ENCODE peak calls at places on chromosomes 2 and 18, in four cellular contexts. C is A549, V is hepatocyte, Y is MM.1S. P is an unnamed sample.

GRCh38 chr18:12770469-12771219 is 67.8 kb downstream of the PSMG2 start:
- DNase-seq in C (no peak), V (no peak), Y (no peak), P (peak; percentile 42)

GRCh38 chr2:20122864-20123263 is 71.4 kb upstream of the LAPTM4A start:
- DNase-seq in C (no peak), V (no peak), Y (no peak), P (no peak)

GRCh38 chr2:86751778-86752177 is 31.7 kb downstream of the RMND5A start:
- DNase-seq in C (no peak), V (no peak), Y (no peak), P (no peak)

GRCh38 chr2:37905033-37905432 is 20.1 kb upstream of the RMDN2 start:
- DNase-seq in C (no peak), V (no peak), Y (no peak), P (no peak)

GRCh38 chr2:189254268-189254883 is 74.8 kb upstream of the COL5A2 start:
- DNase-seq in C (no peak), V (peak; percentile 39), Y (no peak), P (peak; percentile 76)

GRCh38 chr18:36187826-36188721 is 777 bp downstream of the MOCOS start:
- DNase-seq in C (no peak), V (peak; percentile 41), Y (no peak), P (peak; percentile 57)

GRCh38 chr2:167103028-167103756 is 214.9 kb downstream of the XIRP2 start:
- DNase-seq in C (no peak), V (no peak), Y (no peak), P (no peak)

GRCh38 chr18:48552130-48552529 is 13.3 kb downstream of the CTIF start:
- DNase-seq in C (no peak), V (no peak), Y (no peak), P (no peak)

GRCh38 chr2:149019768-149020167 is 18.7 kb upstream of the LYPD6B start:
- DNase-seq in C (no peak), V (no peak), Y (no peak), P (no peak)

GRCh38 chr18:48825101-48825745 is 125.5 kb downstream of the SMAD7 start:
- DNase-seq in C (no peak), V (no peak), Y (no peak), P (no peak)

GRCh38 chr18:69658137-69658536 is 257.4 kb downstream of the DOK6 start:
- DNase-seq in C (no peak), V (no peak), Y (no peak), P (no peak)

GRCh38 chr2:217456016-217456415 is 546.8 kb downstream of the TNS1 start:
- DNase-seq in C (no peak), V (no peak), Y (no peak), P (no peak)

GRCh38 chr2:42492691-42493467 is 903 bp downstream of the KCNG3 start:
- DNase-seq in C (no peak), V (peak; percentile 48), Y (no peak), P (no peak)

GRCh38 chr2:73268831-73269685 is 15.2 kb downstream of the FBXO41 start:
- DNase-seq in C (peak; percentile 83), V (peak; percentile 82), Y (peak; percentile 69), P (peak; percentile 71)

GRCh38 chr2:232073031-232073430 is 111.5 kb downstream of the DIS3L2 start:
- DNase-seq in C (no peak), V (no peak), Y (no peak), P (no peak)

GRCh38 chr18:51490417-51490816 is 292.9 kb upstream of the MEX3C start:
- DNase-seq in C (no peak), V (no peak), Y (peak; percentile 92), P (no peak)

GRCh38 chr2:217035967-217036366 is 176.1 kb upstream of the TNP1 start:
- DNase-seq in C (no peak), V (no peak), Y (no peak), P (no peak)

GRCh38 chr2:45651415-45652089 is at the start of gene PRKCE:
- DNase-seq in C (peak; percentile 67), V (peak; percentile 54), Y (peak; percentile 45), P (peak; percentile 62)

GRCh38 chr2:113253453-113253852 is 25.3 kb downstream of the PAX8 start:
- DNase-seq in C (no peak), V (no peak), Y (no peak), P (no peak)
- H3K27ac ChIP-seq in C (peak overlapping the region; percentile 98), V (no peak overlapping the region), Y (no peak overlapping the region), P (no peak overlapping the region)

GRCh38 chr2:68809324-68810240 is 61.6 kb downstream of the BMP10 start:
- DNase-seq in C (no peak), V (no peak), Y (no peak), P (no peak)

GRCh38 chr2:68813596-68813995 is 57.6 kb downstream of the BMP10 start:
- DNase-seq in C (no peak), V (no peak), Y (no peak), P (no peak)

GRCh38 chr2:68811364-68811763 is 59.8 kb downstream of the BMP10 start:
- DNase-seq in C (no peak), V (no peak), Y (no peak), P (no peak)

GRCh38 chr2:68807821-68808266 is 63.4 kb downstream of the BMP10 start:
- DNase-seq in C (no peak), V (peak; percentile 18), Y (no peak), P (peak; percentile 80)

GRCh38 chr2:68812256-68812655 is 58.9 kb downstream of the BMP10 start:
- DNase-seq in C (no peak), V (no peak), Y (no peak), P (no peak)
- TF ChIP-seq CTCF in C (no peak), V (no peak), Y (no peak), P (no peak)

GRCh38 chr2:239355724-239356123 is 45.1 kb downstream of the HDAC4 start:
- DNase-seq in C (no peak), V (no peak), Y (no peak), P (no peak)

GRCh38 chr2:239355139-239355538 is 45.7 kb downstream of the HDAC4 start:
- DNase-seq in C (no peak), V (no peak), Y (no peak), P (no peak)

GRCh38 chr2:239353697-239354096 is 47.1 kb downstream of the HDAC4 start:
- DNase-seq in C (no peak), V (no peak), Y (no peak), P (no peak)

GRCh38 chr2:239354132-239354790 is 46.6 kb downstream of the HDAC4 start:
- DNase-seq in C (no peak), V (no peak), Y (no peak), P (no peak)

DNA sequence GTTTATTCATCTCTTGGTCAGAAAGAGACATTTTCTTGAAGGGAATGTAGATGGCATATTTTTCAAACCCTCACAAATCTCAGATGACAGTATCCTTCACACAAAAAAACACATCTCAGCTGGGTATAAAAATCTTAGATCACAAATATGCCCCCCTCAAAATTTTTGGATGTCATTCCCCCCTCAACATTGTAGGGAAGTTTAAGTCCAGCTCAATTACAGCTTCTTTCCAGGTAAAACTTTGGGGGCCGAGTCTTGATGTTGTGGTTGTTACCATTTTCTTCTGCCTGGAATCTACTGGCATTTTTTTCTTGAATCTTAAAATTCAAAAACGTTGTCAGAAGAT is 46.1 kb downstream of the HDAC4 start:
- DNase-seq in C (no peak), V (no peak), Y (no peak), P (no peak)
- H3K27ac ChIP-seq in C (no peak overlapping the region), V (peak overlapping the region; percentile 45), Y (no peak overlapping the region), P (no peak overlapping the region)

GRCh38 chr2:27972311-27972710 is 81.8 kb downstream of the BABAM2 start:
- DNase-seq in C (no peak), V (no peak), Y (no peak), P (no peak)

GRCh38 chr2:27973592-27973991 is 83.1 kb downstream of the BABAM2 start:
- DNase-seq in C (no peak), V (peak; percentile 20), Y (no peak), P (no peak)

GRCh38 chr2:27980242-27980641 is 89.7 kb downstream of the BABAM2 start:
- DNase-seq in C (no peak), V (no peak), Y (peak; percentile 86), P (no peak)

DNA sequence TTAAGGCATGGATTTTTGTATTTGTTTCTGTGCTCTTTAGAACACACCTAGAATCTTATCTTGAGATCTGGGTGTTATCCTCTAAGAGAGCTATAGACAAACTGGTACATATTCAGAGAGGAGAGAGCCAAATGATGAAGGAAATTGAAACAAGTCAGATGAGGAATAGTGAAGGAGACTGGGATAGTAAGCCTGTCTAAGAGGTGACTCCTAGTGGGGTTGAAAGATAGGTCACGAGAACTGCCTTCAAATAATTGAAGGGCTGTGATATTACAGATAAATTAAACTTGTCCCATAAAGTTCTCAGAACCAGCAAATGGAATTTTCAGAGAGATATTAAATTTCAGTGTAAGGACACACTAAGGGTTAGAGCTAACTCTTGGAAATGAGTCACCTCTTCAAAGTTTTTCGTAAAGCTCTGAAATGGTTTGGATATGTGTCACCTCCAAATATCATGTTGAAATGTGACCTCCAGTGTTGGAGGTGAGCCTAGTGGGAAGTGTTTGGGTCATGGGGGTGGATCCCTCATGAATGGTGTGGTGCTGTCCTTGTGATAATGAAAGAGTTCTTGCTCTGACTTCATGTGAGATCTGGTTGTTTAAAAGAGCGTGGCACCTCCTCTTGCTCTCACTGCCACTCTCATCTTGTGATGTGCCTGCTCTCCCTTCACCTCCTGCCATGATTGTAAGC is 87.2 kb downstream of the BABAM2 start:
- DNase-seq in C (no peak), V (no peak), Y (no peak), P (peak; percentile 36)
- TF ChIP-seq CTCF in C (no peak), V (no peak), Y (no peak), P (no peak)

GRCh38 chr2:85447222-85447585 is 28.7 kb downstream of the SH2D6 start:
- DNase-seq in C (no peak), V (no peak), Y (no peak), P (no peak)
- H3K27ac ChIP-seq in C (peak overlapping the region; percentile 84), V (no peak overlapping the region), Y (no peak overlapping the region), P (peak overlapping the region; percentile 93)

GRCh38 chr2:74670263-74670662 is 16.2 kb downstream of the SEMA4F start:
- DNase-seq in C (no peak), V (no peak), Y (no peak), P (no peak)

GRCh38 chr2:74679615-74680014 is 25.6 kb downstream of the SEMA4F start:
- DNase-seq in C (no peak), V (no peak), Y (no peak), P (no peak)

GRCh38 chr2:74671479-74671878 is 17.4 kb downstream of the SEMA4F start:
- DNase-seq in C (no peak), V (no peak), Y (no peak), P (no peak)

GRCh38 chr2:74673821-74674528 is 19.9 kb downstream of the SEMA4F start:
- DNase-seq in C (no peak), V (no peak), Y (no peak), P (no peak)

GRCh38 chr2:74675090-74675489 is 21.0 kb downstream of the SEMA4F start:
- DNase-seq in C (no peak), V (no peak), Y (no peak), P (no peak)
- TF ChIP-seq CTCF in C (no peak), V (peak; percentile 6), Y (no peak), P (no peak)